ENCODE peak calls at places on chromosomes 13 and 19, in five cellular contexts. R, D, A, M and F are unnamed samples.

GRCh38 chr13:101785858-101786257 is 333.4 kb downstream of the ITGBL1 start:
- DNase-seq in M (peak), D (no peak), R (no peak), A (peak), F (no peak)

GRCh38 chr19:16273005-16273404 is 51.6 kb upstream of the KLF2 start:
- DNase-seq in A (no peak), M (no peak), D (no peak), R (no peak), F (no peak)

GRCh38 chr13:51590966-51591627 is 6.8 kb downstream of the WDFY2 start:
- DNase-seq in D (no peak), A (peak), M (peak), R (peak), F (no peak)

GRCh38 chr19:3479177-3479818 is 1.0 kb downstream of the SMIM24 start:
- DNase-seq in A (no peak), M (no peak), R (no peak), D (no peak), F (no peak)

GRCh38 chr13:102089722-102090121 is 312.1 kb downstream of the FGF14 start:
- DNase-seq in M (no peak), R (no peak), D (no peak), A (no peak), F (no peak)

GRCh38 chr19:18421371-18421959 is 2.3 kb downstream of the SSBP4 start:
- DNase-seq in M (no peak), A (no peak), D (no peak), R (no peak), F (no peak)

GRCh38 chr19:10566658-10567410 is 1.0 kb upstream of the KRI1 start:
- DNase-seq in D (no peak), A (no peak), M (no peak), R (no peak), F (no peak)

GRCh38 chr13:103288114-103288513 is 221.9 kb upstream of the SLC10A2 start:
- DNase-seq in D (no peak), M (no peak), A (peak), R (no peak), F (no peak)

GRCh38 chr13:98328511-98328910 is 151.4 kb upstream of the RNF113B start:
- DNase-seq in D (no peak), A (no peak), R (no peak), M (no peak), F (no peak)

GRCh38 chr13:114013952-114014629 is 40.2 kb upstream of the C13orf46 start:
- DNase-seq in R (no peak), D (no peak), M (no peak), A (no peak), F (no peak)

GRCh38 chr13:71303144-71303543 is 563.9 kb downstream of the DACH1 start:
- DNase-seq in R (no peak), D (no peak), A (no peak), M (no peak), F (no peak)

GRCh38 chr19:33634361-33635091 is 12.8 kb downstream of the CHST8 start:
- DNase-seq in A (no peak), M (no peak), D (no peak), R (no peak), F (no peak)

GRCh38 chr13:33345842-33346241 is 60.3 kb upstream of the STARD13 start:
- DNase-seq in D (no peak), R (no peak), M (no peak), A (no peak), F (peak)

GRCh38 chr13:112575680-112576079 is 12.3 kb downstream of the TUBGCP3 start:
- DNase-seq in A (peak), M (no peak), R (no peak), D (no peak), F (peak)

GRCh38 chr19:41354343-41354974 is 737 bp upstream of the TGFB1 start:
- DNase-seq in R (no peak), D (no peak), M (no peak), A (no peak), F (no peak)

GRCh38 chr19:42295831-42296525 is 6.0 kb upstream of the PRR19 start:
- DNase-seq in D (peak), R (peak), M (peak), A (peak), F (peak)

GRCh38 chr13:34469212-34469983 is 472.7 kb upstream of the NBEA start:
- DNase-seq in D (no peak), A (peak), R (no peak), M (no peak), F (peak)

GRCh38 chr19:46762245-46762890 is 16.1 kb upstream of the STRN4 start:
- DNase-seq in R (no peak), A (no peak), M (no peak), D (no peak), F (no peak)

GRCh38 chr13:57653229-57653994 is 21.9 kb downstream of the PCDH17 start:
- DNase-seq in M (no peak), D (no peak), A (no peak), R (no peak), F (no peak)

GRCh38 chr19:42370068-42370520 is 20.0 kb downstream of the CNFN start:
- DNase-seq in M (no peak), A (no peak), R (no peak), D (no peak), F (no peak)

GRCh38 chr13:47287291-47287751 is 390.5 kb upstream of the HTR2A start:
- DNase-seq in D (no peak), R (no peak), M (no peak), A (peak), F (no peak)

GRCh38 chr19:32168606-32169005 is 176.8 kb upstream of the ZNF507 start:
- DNase-seq in M (no peak), D (no peak), A (no peak), R (no peak), F (peak)

GRCh38 chr19:47406711-47407416 is 12.5 kb downstream of the MEIS3 start:
- DNase-seq in R (no peak), M (no peak), D (no peak), A (no peak), F (no peak)

GRCh38 chr19:45020071-45020470 is 18.8 kb upstream of the CLASRP start:
- DNase-seq in D (no peak), R (no peak), M (no peak), A (no peak), F (no peak)

GRCh38 chr13:23609414-23610186 is 39.4 kb downstream of the TNFRSF19 start:
- DNase-seq in R (peak), D (no peak), A (peak), M (no peak), F (no peak)

GRCh38 chr13:52053460-52053859 is 29.0 kb downstream of the UTP14C start:
- DNase-seq in A (no peak), D (no peak), M (no peak), R (no peak), F (no peak)

GRCh38 chr19:47821460-47822020 is at the start of gene CRX:
- DNase-seq in D (no peak), A (no peak), M (no peak), R (no peak), F (no peak)